ENCODE peak calls at places on chromosomes 11 and 22, in eight cellular contexts. G is upper lobe of left lung; S is effector memory CD4-positive, alpha-beta T cell; X is transverse colon; Y is Caco-2; M is neuronal stem cell; E is upper lobe of right lung; I is adrenal gland. D is an unnamed sample.

GRCh38 chr11:56885182-56885581 is 103.5 kb upstream of the OR5AK2 start:
- DNase-seq in G (peak; percentile 76), S (no peak), X (peak; percentile 53), Y (peak; percentile 54), M (peak; percentile 4), E (peak; percentile 64), I (no peak), D (no peak)

GRCh38 chr11:36404831-36405230 is 105.2 kb downstream of the TRAF6 start:
- DNase-seq in G (no peak), S (no peak), X (no peak), Y (no peak), M (no peak), E (no peak), I (no peak), D (no peak)

GRCh38 chr11:313787-314547 is at the start of gene IFITM1:
- DNase-seq in G (no peak), S (peak; percentile 67), X (peak; percentile 62), Y (peak; percentile 38), M (no peak), E (peak; percentile 73), I (no peak), D (peak; percentile 46)

GRCh38 chr22:29883831-29884139 is 811 bp downstream of the MTMR3 start:
- DNase-seq in G (no peak), S (no peak), X (no peak), Y (no peak), M (no peak), E (no peak), I (no peak), D (no peak)

GRCh38 chr11:72826942-72827480 is 12.8 kb downstream of the ATG16L2 start:
- DNase-seq in G (no peak), S (no peak), X (no peak), Y (no peak), M (no peak), E (no peak), I (no peak), D (no peak)

GRCh38 chr11:114668109-114668508 is 10.2 kb upstream of the NXPE2 start:
- DNase-seq in G (no peak), S (no peak), X (no peak), Y (no peak), M (no peak), E (no peak), I (no peak), D (no peak)

GRCh38 chr11:10809373-10810199 is 860 bp upstream of the EIF4G2 start:
- DNase-seq in G (peak; percentile 32), S (no peak), X (peak; percentile 46), Y (peak; percentile 58), M (peak; percentile 72), E (no peak), I (no peak), D (no peak)

GRCh38 chr11:72799441-72799840 is 5.6 kb upstream of the STARD10 start:
- DNase-seq in G (no peak), S (no peak), X (no peak), Y (no peak), M (no peak), E (no peak), I (no peak), D (no peak)

GRCh38 chr11:123437236-123437979 is 7.3 kb downstream of the GRAMD1B start:
- DNase-seq in G (no peak), S (no peak), X (no peak), Y (no peak), M (no peak), E (no peak), I (no peak), D (no peak)

DNA sequence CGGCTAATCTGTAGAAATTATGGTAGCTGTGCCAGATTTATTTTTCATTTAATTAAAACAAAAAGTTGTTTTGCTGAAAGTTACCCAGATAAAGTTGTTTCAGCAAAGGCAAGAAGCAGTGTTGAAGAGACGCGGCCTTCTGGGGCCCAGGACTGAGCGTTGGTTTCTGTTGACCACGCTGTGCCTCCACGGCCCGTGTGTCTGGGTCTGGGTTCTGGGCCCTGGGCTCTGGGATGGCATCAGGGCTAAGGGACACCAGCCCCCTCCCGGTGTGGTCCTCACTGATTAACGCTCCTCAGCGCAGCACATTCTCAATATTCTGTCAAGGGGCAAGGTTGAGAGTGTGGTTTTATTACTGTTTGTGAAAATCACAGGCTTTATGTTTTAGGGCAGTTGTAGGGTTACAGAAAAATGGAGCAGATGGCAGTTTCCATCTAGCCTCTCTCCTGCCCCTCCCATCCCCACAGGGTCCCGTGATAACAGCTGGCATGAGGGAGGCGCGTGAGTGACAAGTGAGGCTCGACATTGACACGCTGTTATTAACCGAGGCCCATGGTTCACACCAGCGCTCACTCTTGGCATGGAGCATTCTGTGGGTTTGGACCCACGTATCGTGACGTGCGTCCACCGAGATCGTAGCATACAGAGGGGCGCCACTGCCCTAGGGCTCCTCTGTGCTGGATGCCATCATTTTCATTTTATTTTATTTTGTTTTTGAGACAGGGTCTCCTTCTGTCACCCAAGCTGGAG is 1231.4 kb downstream of the BRD1 start:
- DNase-seq in G (no peak), S (no peak), X (no peak), Y (no peak), M (no peak), E (no peak), I (no peak), D (no peak)
- H3K9me3 ChIP-seq in G (no peaks in the 10 kb centered on the region), S (no peaks in the 10 kb centered on the region), X (no peaks in the 10 kb centered on the region), Y (peaks cover 3% of the 10 kb centered on the region), M (no peaks in the 10 kb centered on the region), E (no peaks in the 10 kb centered on the region), I (no peaks in the 10 kb centered on the region), D (no peaks in the 10 kb centered on the region)

GRCh38 chr11:2645779-2646118 is 54.0 kb downstream of the KCNQ1OT1 start:
- DNase-seq in G (no peak), S (no peak), X (no peak), Y (no peak), M (no peak), E (no peak), I (no peak), D (no peak)

GRCh38 chr11:2649848-2650247 is 49.9 kb downstream of the KCNQ1OT1 start:
- DNase-seq in G (no peak), S (no peak), X (no peak), Y (no peak), M (no peak), E (no peak), I (no peak), D (no peak)

GRCh38 chr11:2647167-2647566 is 52.6 kb downstream of the KCNQ1OT1 start:
- DNase-seq in G (no peak), S (no peak), X (no peak), Y (no peak), M (no peak), E (no peak), I (no peak), D (no peak)

GRCh38 chr11:2649400-2649799 is 50.4 kb downstream of the KCNQ1OT1 start:
- DNase-seq in G (no peak), S (no peak), X (no peak), Y (no peak), M (no peak), E (no peak), I (no peak), D (no peak)

DNA sequence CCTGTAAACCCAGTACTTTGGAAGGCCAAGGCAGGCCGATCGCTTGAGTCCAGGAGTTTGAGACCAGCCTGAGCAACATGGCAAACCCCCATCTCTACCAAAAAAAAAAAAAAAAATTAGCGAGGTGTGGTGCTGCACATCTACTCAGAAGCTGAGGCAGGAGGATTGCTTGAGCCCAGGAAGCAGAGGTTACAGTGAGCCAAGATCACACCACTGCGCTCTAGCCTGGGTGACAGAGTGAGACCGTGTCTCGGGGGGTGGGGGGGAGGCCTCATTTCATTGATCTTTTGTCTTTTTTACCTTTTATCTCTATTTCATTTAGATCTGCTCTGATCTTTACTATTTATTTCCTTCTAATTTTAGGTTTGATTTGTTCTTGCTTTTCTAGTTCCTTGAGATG is 51.8 kb downstream of the KCNQ1OT1 start:
- DNase-seq in G (no peak), S (no peak), X (no peak), Y (no peak), M (no peak), E (no peak), I (no peak), D (no peak)
- H3K9me3 ChIP-seq in G (peaks cover 71% of the 10 kb centered on the region), S (peaks cover 4% of the 10 kb centered on the region), X (peaks cover 55% of the 10 kb centered on the region), Y (peaks cover 92% of the 10 kb centered on the region), M (peaks cover 61% of the 10 kb centered on the region), E (peaks cover 35% of the 10 kb centered on the region), I (peaks cover 8% of the 10 kb centered on the region), D (peaks cover 16% of the 10 kb centered on the region)

DNA sequence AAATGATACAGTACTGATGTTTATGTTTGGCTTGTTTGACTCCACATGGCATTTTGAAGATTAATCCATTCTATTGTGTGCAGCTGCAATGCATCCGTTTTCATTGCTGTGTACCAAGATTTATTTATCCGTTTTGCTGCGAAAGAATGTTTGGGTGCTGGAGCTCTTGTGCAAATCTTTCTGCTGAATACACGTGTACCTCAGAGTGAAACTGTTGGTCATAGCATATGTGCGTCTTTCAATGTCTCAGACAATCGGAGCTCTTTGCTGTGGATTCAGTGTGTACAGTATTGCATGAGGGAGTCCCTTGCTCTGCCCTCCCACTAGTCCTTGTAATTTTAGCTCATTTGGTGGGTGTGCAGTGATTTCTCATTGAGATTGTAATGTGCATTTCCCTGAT is 545.4 kb downstream of the TBC1D22A start:
- DNase-seq in G (no peak), S (no peak), X (no peak), Y (no peak), M (no peak), E (no peak), I (peak; percentile 2), D (no peak)
- H3K9me3 ChIP-seq in G (no peaks in the 10 kb centered on the region), S (no peaks in the 10 kb centered on the region), X (no peaks in the 10 kb centered on the region), Y (no peaks in the 10 kb centered on the region), M (no peaks in the 10 kb centered on the region), E (no peaks in the 10 kb centered on the region), I (no peaks in the 10 kb centered on the region), D (no peaks in the 10 kb centered on the region)

GRCh38 chr22:49047461-49047860 is 780.2 kb downstream of the BRD1 start:
- DNase-seq in G (no peak), S (no peak), X (no peak), Y (no peak), M (no peak), E (no peak), I (no peak), D (no peak)

GRCh38 chr22:49048591-49048990 is 779.1 kb downstream of the BRD1 start:
- DNase-seq in G (no peak), S (no peak), X (no peak), Y (no peak), M (no peak), E (no peak), I (no peak), D (no peak)

GRCh38 chr22:49046000-49046545 is 781.6 kb downstream of the BRD1 start:
- DNase-seq in G (peak; percentile 19), S (no peak), X (no peak), Y (no peak), M (no peak), E (no peak), I (no peak), D (no peak)

GRCh38 chr22:49045276-49045675 is 782.4 kb downstream of the BRD1 start:
- DNase-seq in G (no peak), S (no peak), X (no peak), Y (no peak), M (no peak), E (no peak), I (no peak), D (no peak)

DNA sequence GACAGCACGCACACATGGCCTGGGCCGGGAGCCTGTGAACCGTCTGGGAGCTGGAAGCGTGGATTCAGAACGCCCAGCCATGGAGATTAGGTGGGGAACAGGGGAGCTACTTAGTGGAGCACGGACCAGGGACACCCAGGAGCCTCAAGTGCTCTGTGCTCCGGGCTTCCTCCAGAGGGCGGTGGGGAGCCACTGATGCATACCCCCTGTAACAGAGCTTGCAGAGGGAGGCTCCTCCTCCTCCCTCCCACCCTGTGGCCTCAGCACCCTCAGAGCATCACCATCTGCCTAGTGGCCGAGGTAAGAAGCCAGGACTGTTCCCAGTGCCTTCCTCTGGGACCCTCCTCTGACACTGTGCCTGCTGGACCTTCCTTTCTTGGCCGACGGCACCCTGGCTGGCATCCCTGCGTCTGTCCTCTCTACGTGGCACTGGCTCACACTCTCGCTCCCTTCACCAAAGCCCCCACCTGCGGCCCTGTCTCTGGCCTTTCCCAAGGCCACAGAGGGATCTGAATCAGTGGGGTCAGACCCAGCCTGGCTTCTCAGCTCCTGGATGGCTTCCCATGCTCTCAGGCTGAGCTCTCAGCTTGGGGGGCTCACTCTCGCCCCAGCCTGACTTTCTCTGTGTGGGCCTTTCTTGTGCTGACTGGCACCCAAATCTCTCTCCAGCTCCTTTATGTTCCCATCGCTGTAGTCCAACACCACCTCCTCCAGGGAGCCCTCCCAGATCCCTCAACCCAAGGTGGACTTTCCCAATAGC is 780.9 kb downstream of the BRD1 start:
- DNase-seq in G (no peak), S (no peak), X (no peak), Y (peak; percentile 59), M (peak; percentile 68), E (peak; percentile 63), I (no peak), D (no peak)
- H3K9me3 ChIP-seq in G (no peaks in the 10 kb centered on the region), S (no peaks in the 10 kb centered on the region), X (no peaks in the 10 kb centered on the region), Y (no peaks in the 10 kb centered on the region), M (no peaks in the 10 kb centered on the region), E (no peaks in the 10 kb centered on the region), I (no peaks in the 10 kb centered on the region), D (no peaks in the 10 kb centered on the region)